ENCODE peak calls at places on chromosomes 2 and 18, in seven cellular contexts. J, O, A, K, B, C and W are unnamed samples.

GRCh38 chr2:188665196-188665595 is 309.0 kb upstream of the COL3A1 start:
- DNase-seq in B (no peak), A (no peak), K (no peak), O (no peak), C (peak; percentile 40), J (no peak), W (peak; percentile 78)

GRCh38 chr2:218028562-218029348 is 26.0 kb upstream of the TNS1 start:
- DNase-seq in B (peak; percentile 48), J (no peak), K (no peak), O (no peak), A (no peak), C (no peak), W (no peak)

GRCh38 chr18:49006641-49007136 is 55.9 kb upstream of the SMAD7 start:
- DNase-seq in J (no peak), C (no peak), A (peak; percentile 93), O (no peak), K (no peak), B (no peak), W (peak; percentile 22)

GRCh38 chr18:79203017-79203605 is 133.9 kb downstream of the ATP9B start:
- DNase-seq in K (peak; percentile 30), A (peak; percentile 77), C (peak; percentile 6), O (no peak), J (peak; percentile 6), B (no peak), W (peak; percentile 39)

GRCh38 chr2:211367711-211368110 is 811.3 kb downstream of the CPS1 start:
- DNase-seq in C (no peak), B (no peak), J (peak; percentile 23), O (no peak), K (no peak), A (no peak), W (peak; percentile 6)

GRCh38 chr2:147331790-147332419 is 512.9 kb upstream of the ACVR2A start:
- DNase-seq in J (no peak), O (no peak), C (peak; percentile 3), A (peak; percentile 41), K (peak; percentile 78), B (no peak), W (peak; percentile 14)

GRCh38 chr2:223674998-223675609 is 72.9 kb upstream of the SCG2 start:
- DNase-seq in A (peak; percentile 34), J (no peak), O (no peak), C (peak; percentile 42), B (no peak), K (peak; percentile 61), W (peak; percentile 51)

GRCh38 chr2:120235681-120236080 is 12.5 kb upstream of the TMEM185B start:
- DNase-seq in O (no peak), K (no peak), A (no peak), B (no peak), J (no peak), C (no peak), W (no peak)

GRCh38 chr2:63698825-63699548 is 110.2 kb downstream of the MDH1 start:
- DNase-seq in O (no peak), J (peak; percentile 83), C (peak; percentile 88), A (peak; percentile 19), B (peak; percentile 84), K (peak; percentile 74), W (peak; percentile 77)

GRCh38 chr2:234348081-234348480 is 148.8 kb downstream of the ARL4C start:
- DNase-seq in O (no peak), C (no peak), J (no peak), B (no peak), A (no peak), K (no peak), W (no peak)

GRCh38 chr2:74502720-74503505 is 3.5 kb upstream of the LBX2 start:
- DNase-seq in O (no peak), K (peak; percentile 77), C (peak; percentile 85), J (no peak), B (peak; percentile 94), A (peak; percentile 58), W (peak; percentile 83)

GRCh38 chr2:88190808-88191721 is 20.9 kb downstream of the THNSL2 start:
- DNase-seq in K (peak; percentile 33), A (peak; percentile 87), O (no peak), B (no peak), C (peak; percentile 18), J (no peak), W (peak; percentile 24)

GRCh38 chr2:195021704-195022513 is 635.1 kb upstream of the SLC39A10 start:
- DNase-seq in C (peak; percentile 2), A (no peak), B (no peak), O (no peak), J (no peak), K (no peak), W (peak; percentile 37)

GRCh38 chr2:202261531-202261930 is 4.0 kb upstream of the NOP58 start:
- DNase-seq in A (no peak), B (no peak), O (no peak), J (no peak), K (no peak), C (peak; percentile 53), W (no peak)

GRCh38 chr2:61853086-61853847 is 593 bp downstream of the FAM161A start:
- DNase-seq in C (peak; percentile 7), K (peak; percentile 38), B (peak; percentile 88), A (peak; percentile 86), J (peak; percentile 38), O (peak; percentile 28), W (no peak)

GRCh38 chr2:68367918-68368656 is 3.0 kb downstream of the PLEK start:
- DNase-seq in K (no peak), B (no peak), C (no peak), J (no peak), A (no peak), O (no peak), W (no peak)

GRCh38 chr18:13613099-13613498 is 113.3 kb downstream of the FAM210A start:
- DNase-seq in J (no peak), K (no peak), B (no peak), O (no peak), A (no peak), C (no peak), W (no peak)

GRCh38 chr18:59426855-59427254 is 67.8 kb upstream of the LMAN1 start:
- DNase-seq in A (peak; percentile 42), J (no peak), C (no peak), O (no peak), B (no peak), K (no peak), W (no peak)

GRCh38 chr2:3349211-3349693 is 28.4 kb downstream of the EIPR1 start:
- DNase-seq in J (no peak), C (no peak), O (no peak), A (peak; percentile 82), B (no peak), K (no peak), W (peak; percentile 9)

GRCh38 chr2:102276549-102277201 is 34.7 kb upstream of the IL1RL1 start:
- DNase-seq in J (no peak), K (no peak), C (no peak), O (no peak), A (no peak), B (no peak), W (no peak)

GRCh38 chr18:58965291-58965929 is 100.7 kb downstream of the ZNF532 start:
- DNase-seq in B (no peak), K (no peak), O (no peak), J (no peak), C (no peak), A (no peak), W (no peak)

GRCh38 chr18:62118324-62118723 is 68.5 kb downstream of the PIGN start:
- DNase-seq in J (no peak), C (peak; percentile 59), A (no peak), O (no peak), B (no peak), K (no peak), W (peak; percentile 78)

GRCh38 chr2:120398961-120399888 is 53.3 kb downstream of the INHBB start:
- DNase-seq in K (peak; percentile 18), B (peak; percentile 55), C (peak; percentile 20), J (no peak), A (peak; percentile 32), O (no peak), W (no peak)

GRCh38 chr2:132691556-132691955 is 21.6 kb upstream of the LYPD1 start:
- DNase-seq in C (no peak), A (no peak), B (no peak), O (no peak), K (no peak), J (no peak), W (no peak)

GRCh38 chr2:30031184-30031583 is 109.8 kb upstream of the ALK start:
- DNase-seq in K (no peak), C (no peak), A (no peak), B (no peak), J (no peak), O (no peak), W (no peak)

GRCh38 chr18:75467396-75467795 is 39.9 kb upstream of the SMIM21 start:
- DNase-seq in C (no peak), A (no peak), J (no peak), K (no peak), B (no peak), O (no peak), W (no peak)

GRCh38 chr2:148602918-148603561 is 41.5 kb upstream of the EPC2 start:
- DNase-seq in J (no peak), C (no peak), O (no peak), K (no peak), B (no peak), A (no peak), W (no peak)